ENCODE peak calls at places on chromosomes 4 and X, in seven cellular contexts. G is memory B cell, T is GM13976, S is T-helper 22 cell, N is immature natural killer cell, W is cardiac muscle cell, H is fibroblast of gingiva. X is an unnamed sample.

GRCh38 chrX:10756365-10756915 is 136.1 kb upstream of the MID1 start:
- DNase-seq in H (peak), T (no peak), W (peak), N (no peak), S (no peak), G (no peak), X (no peak)

GRCh38 chr4:102259081-102259480 is 86.2 kb downstream of the SLC39A8 start:
- DNase-seq in G (no peak), N (no peak), H (no peak), W (no peak), S (no peak), T (no peak), X (no peak)

GRCh38 chr4:909131-909571 is 23.0 kb downstream of the GAK start:
- DNase-seq in S (no peak), W (no peak), H (no peak), G (no peak), T (no peak), N (no peak), X (no peak)

GRCh38 chr4:122329876-122330595 is 48.8 kb upstream of the ADAD1 start:
- DNase-seq in W (peak), H (peak), N (no peak), T (no peak), S (no peak), G (no peak), X (no peak)

GRCh38 chr4:152586668-152587067 is 50.8 kb upstream of the FBXW7 start:
- DNase-seq in G (no peak), H (no peak), W (no peak), T (no peak), N (no peak), S (no peak), X (no peak)

GRCh38 chrX:12956704-12957541 is 18.0 kb upstream of the TMSB4X start:
- DNase-seq in G (peak), S (peak), N (peak), H (no peak), W (peak), T (peak), X (peak)

GRCh38 chr4:103002551-103002950 is 17.0 kb downstream of the SLC9B1 start:
- DNase-seq in S (no peak), H (no peak), G (no peak), W (peak), T (no peak), N (no peak), X (no peak)

GRCh38 chrX:308821-309520 is 9.6 kb downstream of the GTPBP6 start:
- DNase-seq in G (no peak), H (no peak), S (no peak), N (no peak), T (no peak), W (no peak), X (no peak)

GRCh38 chrX:3320471-3321046 is 25.9 kb downstream of the MXRA5 start:
- DNase-seq in T (no peak), G (no peak), N (no peak), W (no peak), H (peak), S (no peak), X (no peak)

GRCh38 chr4:114464873-114465272 is 133.7 kb upstream of the UGT8 start:
- DNase-seq in S (no peak), N (no peak), H (no peak), G (no peak), W (no peak), T (no peak), X (no peak)

GRCh38 chr4:27368781-27369180 is 508.1 kb downstream of the STIM2 start:
- DNase-seq in T (no peak), W (no peak), G (no peak), H (no peak), N (no peak), S (no peak), X (no peak)

GRCh38 chr4:1211371-1211770 is 37.6 kb downstream of the CTBP1 start:
- DNase-seq in H (no peak), G (no peak), S (no peak), T (no peak), N (no peak), W (no peak), X (no peak)

GRCh38 chr4:175998782-175999181 is 66.9 kb upstream of the WDR17 start:
- DNase-seq in T (no peak), N (no peak), H (no peak), G (no peak), W (no peak), S (no peak), X (no peak)

GRCh38 chr4:62402088-62402806 is 1202.1 kb downstream of the ADGRL3 start:
- DNase-seq in W (no peak), S (no peak), G (no peak), N (no peak), T (no peak), H (no peak), X (no peak)

GRCh38 chr4:14348506-14348905 is 653.8 kb upstream of the CPEB2 start:
- DNase-seq in H (peak), G (no peak), N (no peak), T (no peak), S (no peak), W (peak), X (no peak)

GRCh38 chr4:187744911-187745310 is 250.7 kb upstream of the ZFP42 start:
- DNase-seq in H (no peak), T (no peak), G (no peak), N (no peak), S (no peak), W (no peak), X (no peak)

GRCh38 chr4:140944539-140944938 is 188.4 kb upstream of the TBC1D9 start:
- DNase-seq in H (peak), T (no peak), S (no peak), W (peak), N (no peak), G (no peak), X (no peak)

GRCh38 chrX:129777218-129777768 is 2.5 kb upstream of the SASH3 start:
- DNase-seq in N (peak), T (peak), W (no peak), G (peak), H (no peak), S (peak), X (peak)

GRCh38 chrX:103356023-103356798 is at the start of gene TCEAL9:
- DNase-seq in N (no peak), T (no peak), H (peak), W (peak), S (no peak), G (no peak), X (no peak)

GRCh38 chr4:48945981-48946380 is 39.4 kb upstream of the OCIAD2 start:
- DNase-seq in S (no peak), H (no peak), T (no peak), W (no peak), N (no peak), G (no peak), X (no peak)

GRCh38 chr4:55364691-55365346 is 18.8 kb downstream of the SRD5A3 start:
- DNase-seq in N (no peak), W (no peak), T (no peak), G (no peak), S (no peak), H (no peak), X (no peak)

GRCh38 chr4:140367738-140368137 is 5.7 kb upstream of the SCOC start:
- DNase-seq in W (peak), S (no peak), T (no peak), N (no peak), H (no peak), G (no peak), X (no peak)

GRCh38 chr4:617644-618330 is 7.6 kb upstream of the PDE6B start:
- DNase-seq in G (no peak), W (no peak), H (no peak), N (no peak), T (no peak), S (no peak), X (no peak)

GRCh38 chr4:124940387-124940786 is 227.9 kb upstream of the ANKRD50 start:
- DNase-seq in H (peak), W (peak), S (no peak), N (no peak), G (no peak), T (no peak), X (no peak)

GRCh38 chr4:2095236-2096072 is 36.3 kb downstream of the NAT8L start:
- DNase-seq in W (no peak), S (no peak), G (no peak), H (no peak), T (no peak), N (no peak), X (no peak)

GRCh38 chr4:152581536-152582160 is 45.8 kb upstream of the FBXW7 start:
- DNase-seq in G (no peak), T (no peak), N (no peak), S (no peak), H (no peak), W (peak), X (no peak)